ENCODE peak calls at places on chromosome 14, in nine cellular contexts. T is A549, F is suprapubic skin, U is fibroblast of lung, B is mammary epithelial cell, O is endothelial cell of umbilical vein, Y is OCI-LY7, Q is ovary, C is neural progenitor cell. W is an unnamed sample.

GRCh38 chr14:105473033-105473676 is 1.5 kb upstream of the CRIP2 start:
- DNase-seq in T (no peak), F (no peak), U (no peak), B (no peak), O (no peak), Y (no peak), Q (no peak), C (no peak), W (no peak)

GRCh38 chr14:89178802-89179201 is 238.2 kb downstream of the FOXN3 start:
- DNase-seq in T (no peak), F (no peak), U (peak), B (no peak), O (no peak), Y (no peak), Q (no peak), C (no peak), W (no peak)

GRCh38 chr14:37090026-37090425 is 82.4 kb downstream of the SLC25A21 start:
- DNase-seq in T (no peak), F (no peak), U (peak), B (no peak), O (no peak), Y (no peak), Q (no peak), C (no peak), W (no peak)

GRCh38 chr14:62378057-62378456 is 615.8 kb downstream of the SNAPC1 start:
- DNase-seq in T (no peak), F (no peak), U (no peak), B (no peak), O (no peak), Y (no peak), Q (no peak), C (no peak), W (no peak)

GRCh38 chr14:104353921-104354701 is 215.7 kb downstream of the KIF26A start:
- DNase-seq in T (no peak), F (peak), U (no peak), B (no peak), O (peak), Y (no peak), Q (peak), C (no peak), W (no peak)

GRCh38 chr14:28754209-28754985 is 12.2 kb upstream of the FOXG1 start:
- DNase-seq in T (peak), F (no peak), U (peak), B (peak), O (peak), Y (peak), Q (no peak), C (peak), W (no peak)

GRCh38 chr14:51776102-51776894 is 84.1 kb upstream of the GNG2 start:
- DNase-seq in T (peak), F (no peak), U (peak), B (peak), O (peak), Y (peak), Q (peak), C (peak), W (no peak)

GRCh38 chr14:102945346-102946130 is 23.1 kb downstream of the AMN start:
- DNase-seq in T (no peak), F (no peak), U (peak), B (no peak), O (no peak), Y (no peak), Q (no peak), C (no peak), W (no peak)

GRCh38 chr14:93967637-93968250 is 8.6 kb downstream of the ASB2 start:
- DNase-seq in T (no peak), F (no peak), U (no peak), B (no peak), O (no peak), Y (peak), Q (no peak), C (no peak), W (no peak)

GRCh38 chr14:56129092-56129491 is 10.9 kb downstream of the PELI2 start:
- DNase-seq in T (no peak), F (no peak), U (no peak), B (no peak), O (no peak), Y (no peak), Q (no peak), C (peak), W (no peak)

GRCh38 chr14:38248629-38249028 is 7.3 kb downstream of the CLEC14A start:
- DNase-seq in T (no peak), F (no peak), U (no peak), B (no peak), O (no peak), Y (peak), Q (no peak), C (peak), W (no peak)

GRCh38 chr14:58280954-58281787 is 17.2 kb upstream of the ARID4A start:
- DNase-seq in T (peak), F (no peak), U (peak), B (peak), O (peak), Y (no peak), Q (no peak), C (no peak), W (no peak)

GRCh38 chr14:73696466-73697390 is 17.5 kb downstream of the PNMA1 start:
- DNase-seq in T (peak), F (no peak), U (peak), B (peak), O (peak), Y (no peak), Q (no peak), C (no peak), W (no peak)

GRCh38 chr14:65237023-65237814 is 134.9 kb upstream of the MAX start:
- DNase-seq in T (no peak), F (no peak), U (peak), B (no peak), O (no peak), Y (no peak), Q (no peak), C (no peak), W (no peak)

GRCh38 chr14:63460594-63461132 is 82.5 kb downstream of the PPP2R5E start:
- DNase-seq in T (no peak), F (no peak), U (no peak), B (no peak), O (no peak), Y (no peak), Q (no peak), C (no peak), W (no peak)

GRCh38 chr14:103488960-103489359 is 33.7 kb downstream of the CKB start:
- DNase-seq in T (no peak), F (no peak), U (peak), B (no peak), O (no peak), Y (no peak), Q (no peak), C (no peak), W (no peak)

GRCh38 chr14:58078068-58078467 is 73.9 kb downstream of the ARMH4 start:
- DNase-seq in T (no peak), F (no peak), U (peak), B (peak), O (no peak), Y (no peak), Q (no peak), C (no peak), W (no peak)

GRCh38 chr14:65222434-65222833 is 120.1 kb upstream of the MAX start:
- DNase-seq in T (peak), F (no peak), U (peak), B (peak), O (peak), Y (peak), Q (no peak), C (peak), W (peak)

GRCh38 chr14:95043314-95043713 is 114.0 kb downstream of the DICER1 start:
- DNase-seq in T (no peak), F (peak), U (no peak), B (no peak), O (no peak), Y (no peak), Q (no peak), C (no peak), W (no peak)

GRCh38 chr14:91388551-91388975 is 29.1 kb downstream of the CCDC88C start:
- DNase-seq in T (no peak), F (no peak), U (no peak), B (no peak), O (no peak), Y (no peak), Q (no peak), C (no peak), W (peak)

GRCh38 chr14:38964630-38965029 is 138.4 kb downstream of the SEC23A start:
- DNase-seq in T (peak), F (no peak), U (peak), B (no peak), O (no peak), Y (no peak), Q (no peak), C (peak), W (no peak)

GRCh38 chr14:39491134-39491541 is 58.9 kb upstream of the FBXO33 start:
- DNase-seq in T (peak), F (no peak), U (peak), B (no peak), O (peak), Y (peak), Q (no peak), C (peak), W (no peak)

GRCh38 chr14:55605793-55606192 is 25.8 kb downstream of the KTN1 start:
- DNase-seq in T (peak), F (no peak), U (peak), B (no peak), O (peak), Y (no peak), Q (no peak), C (no peak), W (no peak)

GRCh38 chr14:60647837-60648168 is 1.5 kb downstream of the SIX1 start:
- DNase-seq in T (no peak), F (no peak), U (no peak), B (peak), O (no peak), Y (no peak), Q (no peak), C (no peak), W (no peak)

GRCh38 chr14:102222751-102223150 is 82.2 kb downstream of the MOK start:
- DNase-seq in T (no peak), F (no peak), U (no peak), B (no peak), O (no peak), Y (no peak), Q (no peak), C (no peak), W (no peak)

GRCh38 chr14:101054671-101055070 is 151.1 kb upstream of the RTL1 start:
- DNase-seq in T (no peak), F (no peak), U (peak), B (no peak), O (no peak), Y (no peak), Q (no peak), C (no peak), W (no peak)

GRCh38 chr14:63562414-63562813 is 19.2 kb upstream of the PPP2R5E start:
- DNase-seq in T (no peak), F (no peak), U (peak), B (peak), O (no peak), Y (no peak), Q (no peak), C (no peak), W (no peak)

GRCh38 chr14:104799239-104799599 is 1.7 kb upstream of the ZBTB42 start:
- DNase-seq in T (no peak), F (no peak), U (no peak), B (no peak), O (no peak), Y (no peak), Q (no peak), C (no peak), W (no peak)

GRCh38 chr14:65817011-65817410 is 404.5 kb downstream of the FUT8 start:
- DNase-seq in T (no peak), F (no peak), U (no peak), B (peak), O (no peak), Y (no peak), Q (no peak), C (no peak), W (no peak)

GRCh38 chr14:96790715-96791114 is 6.5 kb upstream of the VRK1 start:
- DNase-seq in T (no peak), F (no peak), U (no peak), B (no peak), O (no peak), Y (no peak), Q (no peak), C (no peak), W (no peak)

GRCh38 chr14:96125536-96125935 is 79.1 kb upstream of the BDKRB2 start:
- DNase-seq in T (no peak), F (no peak), U (no peak), B (no peak), O (no peak), Y (no peak), Q (no peak), C (no peak), W (no peak)

GRCh38 chr14:58395815-58396626 is at the start of gene TOMM20L:
- DNase-seq in T (peak), F (peak), U (peak), B (peak), O (peak), Y (peak), Q (peak), C (peak), W (peak)

GRCh38 chr14:28577187-28577586 is 189.4 kb upstream of the FOXG1 start:
- DNase-seq in T (no peak), F (no peak), U (no peak), B (no peak), O (peak), Y (no peak), Q (no peak), C (no peak), W (no peak)

GRCh38 chr14:38329236-38329635 is 73.3 kb upstream of the CLEC14A start:
- DNase-seq in T (no peak), F (no peak), U (no peak), B (no peak), O (no peak), Y (no peak), Q (no peak), C (no peak), W (no peak)

GRCh38 chr14:20659813-20660395 is 18.4 kb upstream of the OR6S1 start:
- DNase-seq in T (peak), F (no peak), U (no peak), B (no peak), O (no peak), Y (no peak), Q (no peak), C (no peak), W (no peak)

GRCh38 chr14:52314521-52315354 is 626 bp downstream of the PTGER2 start:
- DNase-seq in T (no peak), F (peak), U (peak), B (peak), O (peak), Y (no peak), Q (peak), C (peak), W (peak)

GRCh38 chr14:103001651-103002396 is 55.5 kb downstream of the CDC42BPB start:
- DNase-seq in T (no peak), F (no peak), U (no peak), B (no peak), O (no peak), Y (peak), Q (no peak), C (no peak), W (no peak)

GRCh38 chr14:101562659-101563351 is 1.5 kb downstream of the DIO3 start:
- DNase-seq in T (no peak), F (no peak), U (no peak), B (no peak), O (no peak), Y (peak), Q (no peak), C (no peak), W (no peak)

DNA sequence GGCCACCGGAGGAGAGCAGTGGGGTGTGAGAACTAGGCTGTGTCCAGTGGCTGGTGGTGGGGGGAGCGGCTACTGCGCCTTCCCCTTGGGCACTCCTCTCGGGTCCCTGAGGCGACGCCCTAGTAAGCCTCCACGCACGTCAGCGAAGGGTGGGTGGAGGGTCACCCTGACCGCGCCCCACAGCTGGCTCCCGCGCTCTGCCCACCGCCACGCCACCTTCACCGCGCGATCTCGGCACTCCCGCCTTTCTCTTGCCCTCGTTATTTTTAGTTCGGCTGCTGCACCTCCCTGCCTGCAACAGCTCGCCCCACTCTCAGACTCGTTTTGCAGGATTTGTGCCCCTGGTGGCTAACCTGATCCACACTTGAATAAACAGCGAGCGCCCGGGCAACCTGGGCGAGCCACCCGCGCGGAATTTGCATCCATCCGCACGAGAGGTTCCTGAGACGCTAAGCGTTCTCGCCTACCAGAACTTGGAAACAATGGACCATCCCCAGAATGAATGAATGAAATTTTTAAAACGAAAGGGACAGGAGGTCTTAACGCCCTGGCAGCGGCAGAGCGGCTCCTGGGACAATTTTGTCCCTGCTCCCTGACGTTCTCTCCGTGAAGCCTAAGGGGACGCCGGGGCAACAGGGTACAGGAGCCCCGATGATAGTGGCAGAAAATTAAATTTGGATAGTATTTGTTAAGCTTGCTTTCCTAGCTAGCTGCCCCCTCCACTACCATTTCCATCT is 7.0 kb upstream of the BMP4 start:
- DNase-seq in T (peak), F (no peak), U (peak), B (no peak), O (peak), Y (no peak), Q (peak), C (peak), W (no peak)
- TF ChIP-seq CTCF in T (peak), F (peak), U (peak), B (peak), O (peak), Y (no peak), Q (no peak), C (peak), W (no peak)

DNA sequence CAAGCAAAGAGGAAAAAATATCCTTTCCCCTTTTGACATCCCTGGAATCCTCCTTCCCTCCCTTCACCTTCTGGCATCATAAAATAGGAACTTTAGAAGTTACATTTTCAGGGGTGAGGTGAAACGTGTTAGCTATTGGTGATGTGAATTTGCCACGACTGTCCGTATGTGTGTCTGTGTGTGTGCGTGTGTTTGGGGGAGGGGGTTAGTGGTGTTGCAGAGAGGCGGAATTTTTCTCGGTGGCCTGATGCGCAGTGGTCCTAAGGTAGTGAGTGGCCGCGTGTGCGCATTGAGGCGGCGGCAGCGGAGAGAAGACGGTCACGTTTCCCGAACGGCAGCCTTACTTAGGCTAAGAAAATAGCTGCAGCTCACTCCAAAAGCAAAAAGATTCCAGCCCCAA is 4.5 kb downstream of the FLRT2 start:
- DNase-seq in T (no peak), F (no peak), U (no peak), B (peak), O (peak), Y (no peak), Q (peak), C (peak), W (no peak)
- H3K27ac ChIP-seq in T (no peak), F (no peak), U (peak), B (peak), O (peak), Y (no peak), Q (peak), C (no peak), W (no peak)

DNA sequence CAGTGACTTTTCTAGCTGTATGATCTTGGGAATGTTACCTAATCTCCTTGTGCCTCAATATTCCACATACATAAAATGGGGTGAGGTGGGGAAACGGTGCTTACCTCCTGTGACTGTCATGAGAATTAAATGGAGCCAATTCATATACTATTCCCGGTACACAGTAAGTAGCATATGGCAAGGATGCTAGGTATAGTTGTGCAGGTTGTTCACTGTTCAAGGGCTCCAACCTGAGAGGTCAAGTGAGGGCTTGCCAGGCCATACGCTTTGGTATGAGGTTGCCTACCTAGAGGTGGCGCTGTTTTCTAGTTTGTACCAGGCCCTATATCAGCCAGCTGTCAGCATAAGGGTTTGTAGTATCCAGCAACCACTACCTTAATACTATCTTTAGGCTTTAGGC is 3.6 kb upstream of the BATF start:
- DNase-seq in T (peak), F (no peak), U (no peak), B (no peak), O (peak), Y (peak), Q (no peak), C (peak), W (no peak)
- TF ChIP-seq CTCF in T (peak), F (no peak), U (no peak), B (peak), O (peak), Y (peak), Q (no peak), C (peak), W (peak)

DNA sequence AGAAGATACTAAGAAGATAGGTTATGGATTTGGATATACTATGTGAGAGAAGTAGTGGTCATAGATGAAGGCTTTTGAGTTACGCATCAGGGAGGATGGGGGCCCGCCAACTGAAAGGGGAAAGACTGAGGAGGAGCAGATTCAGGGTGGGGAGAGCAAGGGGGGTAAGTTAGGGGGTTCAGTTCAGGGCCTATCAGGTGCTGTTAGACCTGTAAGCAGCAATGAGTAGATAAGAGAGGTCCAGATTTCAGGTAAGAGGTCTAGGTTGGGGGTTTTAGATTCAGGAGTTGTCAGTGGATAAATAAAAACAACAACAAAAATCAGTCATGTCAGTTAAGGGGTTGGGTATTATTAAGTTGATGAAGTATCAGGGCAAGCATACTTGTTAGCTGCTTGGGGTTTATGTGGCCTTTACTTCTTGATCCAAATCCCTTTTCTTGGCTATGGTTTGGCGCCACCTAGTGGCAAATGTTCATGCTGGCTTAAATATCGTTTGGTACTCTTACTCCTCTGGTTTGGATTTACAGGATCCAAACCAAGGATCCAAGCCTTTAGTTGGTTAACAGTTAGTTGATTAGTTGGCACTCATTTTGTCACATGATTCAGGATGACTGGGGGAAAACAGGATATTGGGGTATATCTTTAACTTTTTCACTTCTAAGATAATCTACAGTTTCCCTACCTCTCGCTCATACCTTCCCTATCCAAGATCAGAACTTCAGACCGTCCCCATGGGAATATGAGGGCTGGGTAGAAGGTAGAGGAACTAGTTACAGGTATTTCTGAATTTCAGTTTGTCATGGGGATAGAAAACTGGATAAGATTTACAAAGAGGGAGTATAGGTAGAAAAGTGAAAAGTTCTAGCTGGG is 65.1 kb downstream of the PCNX1 start:
- DNase-seq in T (peak), F (peak), U (peak), B (peak), O (peak), Y (peak), Q (peak), C (peak), W (peak)
- H3K27ac ChIP-seq in T (no peak), F (no peak), U (no peak), B (no peak), O (no peak), Y (no peak), Q (no peak), C (no peak), W (no peak)

W was measured in CD4-positive, alpha-beta T cell.